ENCODE peak calls at places on chromosomes 12 and 14, in eight cellular contexts. One of them, this sample, is unnamed.

GRCh38 chr14:67618617-67619063 is 1.1 kb upstream of the ARG2 start:
- DNase-seq in CD4-positive, alpha-beta T cell: peak
- DNase-seq in GM03348: peak
- DNase-seq in activated CD4-positive, alpha-beta T cell treated with anti-CD3 and anti-CD28 coated beads for 24 hours: no peak
- DNase-seq in IMR-90: peak
- DNase-seq in heart right ventricle: peak
- DNase-seq in islet precursor cell: no peak
- DNase-seq in caudate nucleus: peak
- DNase-seq in this sample: peak

GRCh38 chr14:103626150-103626850 is 2.7 kb upstream of the KLC1 start:
- DNase-seq in CD4-positive, alpha-beta T cell: no peak
- DNase-seq in GM03348: no peak
- DNase-seq in activated CD4-positive, alpha-beta T cell treated with anti-CD3 and anti-CD28 coated beads for 24 hours: no peak
- DNase-seq in IMR-90: no peak
- DNase-seq in heart right ventricle: no peak
- DNase-seq in islet precursor cell: no peak
- DNase-seq in caudate nucleus: no peak
- DNase-seq in this sample: no peak

GRCh38 chr12:7374423-7375144 is 69.4 kb downstream of the CD163L1 start:
- DNase-seq in CD4-positive, alpha-beta T cell: no peak
- DNase-seq in GM03348: peak
- DNase-seq in activated CD4-positive, alpha-beta T cell treated with anti-CD3 and anti-CD28 coated beads for 24 hours: peak
- DNase-seq in IMR-90: peak
- DNase-seq in heart right ventricle: no peak
- DNase-seq in islet precursor cell: peak
- DNase-seq in caudate nucleus: no peak
- DNase-seq in this sample: peak

GRCh38 chr12:122208073-122208820 is 4.7 kb downstream of the B3GNT4 start:
- DNase-seq in CD4-positive, alpha-beta T cell: no peak
- DNase-seq in GM03348: no peak
- DNase-seq in activated CD4-positive, alpha-beta T cell treated with anti-CD3 and anti-CD28 coated beads for 24 hours: no peak
- DNase-seq in IMR-90: no peak
- DNase-seq in heart right ventricle: no peak
- DNase-seq in islet precursor cell: no peak
- DNase-seq in caudate nucleus: no peak
- DNase-seq in this sample: no peak

GRCh38 chr14:105864651-105865265 is 338.4 kb downstream of the TMEM121 start:
- DNase-seq in CD4-positive, alpha-beta T cell: no peak
- DNase-seq in GM03348: no peak
- DNase-seq in activated CD4-positive, alpha-beta T cell treated with anti-CD3 and anti-CD28 coated beads for 24 hours: no peak
- DNase-seq in IMR-90: no peak
- DNase-seq in heart right ventricle: no peak
- DNase-seq in islet precursor cell: peak
- DNase-seq in caudate nucleus: no peak
- DNase-seq in this sample: no peak

GRCh38 chr12:131072446-131073230 is 118.9 kb downstream of the ADGRD1 start:
- DNase-seq in CD4-positive, alpha-beta T cell: no peak
- DNase-seq in GM03348: no peak
- DNase-seq in activated CD4-positive, alpha-beta T cell treated with anti-CD3 and anti-CD28 coated beads for 24 hours: no peak
- DNase-seq in IMR-90: no peak
- DNase-seq in heart right ventricle: no peak
- DNase-seq in islet precursor cell: peak
- DNase-seq in caudate nucleus: no peak
- DNase-seq in this sample: no peak

GRCh38 chr14:58992935-58993334 is 195.5 kb upstream of the DAAM1 start:
- DNase-seq in CD4-positive, alpha-beta T cell: no peak
- DNase-seq in GM03348: no peak
- DNase-seq in activated CD4-positive, alpha-beta T cell treated with anti-CD3 and anti-CD28 coated beads for 24 hours: no peak
- DNase-seq in IMR-90: no peak
- DNase-seq in heart right ventricle: no peak
- DNase-seq in islet precursor cell: no peak
- DNase-seq in caudate nucleus: no peak
- DNase-seq in this sample: peak

GRCh38 chr14:95052016-95052585 is 105.2 kb downstream of the DICER1 start:
- DNase-seq in CD4-positive, alpha-beta T cell: no peak
- DNase-seq in GM03348: no peak
- DNase-seq in activated CD4-positive, alpha-beta T cell treated with anti-CD3 and anti-CD28 coated beads for 24 hours: no peak
- DNase-seq in IMR-90: no peak
- DNase-seq in heart right ventricle: no peak
- DNase-seq in islet precursor cell: no peak
- DNase-seq in caudate nucleus: no peak
- DNase-seq in this sample: no peak

GRCh38 chr14:50342211-50343080 is 30.3 kb downstream of the DMAC2L start:
- DNase-seq in CD4-positive, alpha-beta T cell: peak
- DNase-seq in GM03348: peak
- DNase-seq in activated CD4-positive, alpha-beta T cell treated with anti-CD3 and anti-CD28 coated beads for 24 hours: no peak
- DNase-seq in IMR-90: peak
- DNase-seq in heart right ventricle: peak
- DNase-seq in islet precursor cell: peak
- DNase-seq in caudate nucleus: peak
- DNase-seq in this sample: peak

GRCh38 chr12:108583971-108584370 is 13.9 kb downstream of the TMEM119 start:
- DNase-seq in CD4-positive, alpha-beta T cell: no peak
- DNase-seq in GM03348: no peak
- DNase-seq in activated CD4-positive, alpha-beta T cell treated with anti-CD3 and anti-CD28 coated beads for 24 hours: no peak
- DNase-seq in IMR-90: no peak
- DNase-seq in heart right ventricle: no peak
- DNase-seq in islet precursor cell: no peak
- DNase-seq in caudate nucleus: no peak
- DNase-seq in this sample: no peak

This sample was measured in mammary epithelial cell.